ENCODE peak calls at places on chromosomes 12 and 14, in six cellular contexts. J, W, U, P, I and N are unnamed samples.

GRCh38 chr12:96770239-96770780 is 136.7 kb upstream of the NEDD1 start:
- DNase-seq in J (peak), I (no peak), P (no peak), W (peak), U (no peak), N (no peak)

GRCh38 chr12:47272412-47273190 is 192.8 kb upstream of the AMIGO2 start:
- DNase-seq in W (peak), J (peak), P (no peak), I (no peak), U (peak), N (peak)

GRCh38 chr12:6452245-6452731 is 446 bp downstream of the TAPBPL start:
- DNase-seq in W (peak), I (no peak), P (peak), J (no peak), U (no peak), N (no peak)

GRCh38 chr12:6471992-6472366 is 1.5 kb upstream of the VAMP1 start:
- DNase-seq in J (peak), I (no peak), P (no peak), W (peak), U (peak), N (peak)

GRCh38 chr14:103185051-103186027 is 62.1 kb downstream of the TNFAIP2 start:
- DNase-seq in J (peak), I (no peak), W (peak), P (no peak), U (peak), N (peak)

GRCh38 chr12:59787610-59788009 is 191.8 kb downstream of the SLC16A7 start:
- DNase-seq in U (no peak), J (no peak), I (no peak), P (no peak), W (no peak), N (no peak)

GRCh38 chr12:25051171-25051570 is 102.3 kb upstream of the BCAT1 start:
- DNase-seq in W (no peak), U (no peak), I (no peak), J (no peak), P (no peak), N (no peak)

GRCh38 chr12:75712223-75712622 is 200.8 kb upstream of the KRR1 start:
- DNase-seq in P (no peak), I (no peak), J (peak), W (no peak), U (peak), N (no peak)

GRCh38 chr14:24123465-24124417 is 6.7 kb upstream of the FITM1 start:
- DNase-seq in J (no peak), W (no peak), U (no peak), I (no peak), P (no peak), N (no peak)

GRCh38 chr12:101829639-101830390 is 944 bp downstream of the GNPTAB start:
- DNase-seq in U (peak), W (peak), I (no peak), J (peak), P (no peak), N (peak)

GRCh38 chr14:103561381-103562134 is 899 bp downstream of the BAG5 start:
- DNase-seq in W (peak), P (peak), U (no peak), J (peak), I (no peak), N (peak)